ENCODE peak calls at places on chromosome 6, in six cellular contexts. One of them, this sample, is unnamed.

GRCh38 chr6:33621396-33622388 is 570 bp downstream of the ITPR3 start:
- DNase-seq in lower lobe of right lung: peak
- DNase-seq in osteocyte: no peak
- DNase-seq in bronchial epithelial cell: peak
- DNase-seq in pancreas: peak
- DNase-seq in mucosa of descending colon: peak
- DNase-seq in this sample: peak

GRCh38 chr6:169101036-169101805 is 152.4 kb downstream of the THBS2 start:
- DNase-seq in lower lobe of right lung: no peak
- DNase-seq in osteocyte: peak
- DNase-seq in bronchial epithelial cell: no peak
- DNase-seq in pancreas: no peak
- DNase-seq in mucosa of descending colon: no peak
- DNase-seq in this sample: no peak

GRCh38 chr6:12296255-12296573 is 6.1 kb downstream of the EDN1 start:
- DNase-seq in lower lobe of right lung: no peak
- DNase-seq in osteocyte: no peak
- DNase-seq in bronchial epithelial cell: peak
- DNase-seq in pancreas: no peak
- DNase-seq in mucosa of descending colon: peak
- DNase-seq in this sample: no peak

GRCh38 chr6:82954937-82955577 is 110.6 kb downstream of the UBE3D start:
- DNase-seq in lower lobe of right lung: no peak
- DNase-seq in osteocyte: no peak
- DNase-seq in bronchial epithelial cell: peak
- DNase-seq in pancreas: no peak
- DNase-seq in mucosa of descending colon: no peak
- DNase-seq in this sample: no peak

GRCh38 chr6:15425947-15426346 is 180.1 kb downstream of the JARID2 start:
- DNase-seq in lower lobe of right lung: peak
- DNase-seq in osteocyte: no peak
- DNase-seq in bronchial epithelial cell: peak
- DNase-seq in pancreas: no peak
- DNase-seq in mucosa of descending colon: no peak
- DNase-seq in this sample: no peak

GRCh38 chr6:94785514-94785913 is 791.8 kb upstream of the MANEA start:
- DNase-seq in lower lobe of right lung: no peak
- DNase-seq in osteocyte: no peak
- DNase-seq in bronchial epithelial cell: no peak
- DNase-seq in pancreas: no peak
- DNase-seq in mucosa of descending colon: no peak
- DNase-seq in this sample: no peak

GRCh38 chr6:117317261-117317660 is 51.9 kb downstream of the VGLL2 start:
- DNase-seq in lower lobe of right lung: no peak
- DNase-seq in osteocyte: no peak
- DNase-seq in bronchial epithelial cell: peak
- DNase-seq in pancreas: no peak
- DNase-seq in mucosa of descending colon: peak
- DNase-seq in this sample: no peak

GRCh38 chr6:138007014-138007472 is 100.2 kb downstream of the PERP start:
- DNase-seq in lower lobe of right lung: no peak
- DNase-seq in osteocyte: no peak
- DNase-seq in bronchial epithelial cell: peak
- DNase-seq in pancreas: no peak
- DNase-seq in mucosa of descending colon: peak
- DNase-seq in this sample: peak

GRCh38 chr6:107655245-107655644 is 165.3 kb downstream of the SOBP start:
- DNase-seq in lower lobe of right lung: no peak
- DNase-seq in osteocyte: no peak
- DNase-seq in bronchial epithelial cell: no peak
- DNase-seq in pancreas: no peak
- DNase-seq in mucosa of descending colon: no peak
- DNase-seq in this sample: no peak

GRCh38 chr6:160733045-160733646 is 31.1 kb downstream of the PLG start:
- DNase-seq in lower lobe of right lung: no peak
- DNase-seq in osteocyte: no peak
- DNase-seq in bronchial epithelial cell: peak
- DNase-seq in pancreas: peak
- DNase-seq in mucosa of descending colon: peak
- DNase-seq in this sample: peak

GRCh38 chr6:119541132-119541905 is 191.8 kb upstream of the MAN1A1 start:
- DNase-seq in lower lobe of right lung: no peak
- DNase-seq in osteocyte: no peak
- DNase-seq in bronchial epithelial cell: peak
- DNase-seq in pancreas: no peak
- DNase-seq in mucosa of descending colon: no peak
- DNase-seq in this sample: no peak

GRCh38 chr6:159104931-159105330 is 60.1 kb upstream of the TAGAP start:
- DNase-seq in lower lobe of right lung: no peak
- DNase-seq in osteocyte: peak
- DNase-seq in bronchial epithelial cell: peak
- DNase-seq in pancreas: no peak
- DNase-seq in mucosa of descending colon: no peak
- DNase-seq in this sample: no peak

GRCh38 chr6:85747093-85747492 is 104.4 kb upstream of the SYNCRIP start:
- DNase-seq in lower lobe of right lung: no peak
- DNase-seq in osteocyte: no peak
- DNase-seq in bronchial epithelial cell: peak
- DNase-seq in pancreas: no peak
- DNase-seq in mucosa of descending colon: no peak
- DNase-seq in this sample: no peak

DNA sequence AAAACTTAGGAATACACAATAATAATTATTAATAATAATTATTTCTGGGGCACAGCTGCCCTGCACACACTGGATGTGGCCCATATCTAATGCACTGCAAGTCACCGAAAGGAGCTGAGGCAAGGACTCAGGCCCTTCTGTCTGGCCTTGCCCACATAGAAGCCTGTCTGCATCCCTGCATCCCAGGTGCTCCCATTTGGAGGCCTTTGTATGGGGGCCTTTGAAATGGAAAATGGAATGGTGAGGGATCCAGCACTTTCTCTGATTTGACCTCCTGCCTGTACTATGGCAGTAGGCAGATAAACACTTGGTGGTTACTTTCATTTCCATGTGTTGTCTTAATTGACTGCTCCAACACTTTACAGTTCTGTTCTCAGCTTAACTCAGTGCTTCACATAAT is 75.7 kb upstream of the PTCHD4 start:
- DNase-seq in lower lobe of right lung: no peak
- DNase-seq in osteocyte: no peak
- DNase-seq in bronchial epithelial cell: no peak
- DNase-seq in pancreas: no peak
- DNase-seq in mucosa of descending colon: no peak
- DNase-seq in this sample: no peak
- TF ChIP-seq CTCF in lower lobe of right lung: no peak
- TF ChIP-seq CTCF in osteocyte: no peak
- TF ChIP-seq CTCF in bronchial epithelial cell: no peak
- TF ChIP-seq CTCF in pancreas: no peak
- TF ChIP-seq CTCF in mucosa of descending colon: no peak
- TF ChIP-seq CTCF in this sample: no peak

DNA sequence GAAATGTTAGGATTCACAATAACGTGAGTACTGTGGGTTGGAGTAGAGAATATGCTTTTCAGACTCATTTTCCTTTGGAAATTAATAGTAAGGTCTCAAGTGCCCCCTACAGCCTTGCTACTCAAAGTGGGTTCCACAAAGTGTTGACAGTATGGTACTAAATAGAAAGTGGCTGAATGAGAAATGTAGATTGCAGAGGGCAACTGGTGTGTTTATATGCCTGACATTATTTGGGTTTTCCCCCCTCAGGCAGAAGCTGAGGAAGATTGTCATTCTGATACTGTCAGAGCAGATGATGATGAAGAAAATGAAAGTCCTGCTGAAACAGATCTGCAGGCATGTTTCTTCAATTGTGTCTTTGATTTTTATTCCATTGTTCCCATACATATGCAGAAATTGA is 5.6 kb downstream of the FBXO9 start:
- DNase-seq in lower lobe of right lung: no peak
- DNase-seq in osteocyte: no peak
- DNase-seq in bronchial epithelial cell: no peak
- DNase-seq in pancreas: no peak
- DNase-seq in mucosa of descending colon: no peak
- DNase-seq in this sample: no peak
- TF ChIP-seq CTCF in lower lobe of right lung: no peak
- TF ChIP-seq CTCF in osteocyte: peak
- TF ChIP-seq CTCF in bronchial epithelial cell: no peak
- TF ChIP-seq CTCF in pancreas: no peak
- TF ChIP-seq CTCF in mucosa of descending colon: no peak
- TF ChIP-seq CTCF in this sample: no peak

GRCh38 chr6:26031595-26032386 is 55.4 kb upstream of the HFE start:
- DNase-seq in lower lobe of right lung: peak
- DNase-seq in osteocyte: peak
- DNase-seq in bronchial epithelial cell: peak
- DNase-seq in pancreas: peak
- DNase-seq in mucosa of descending colon: peak
- DNase-seq in this sample: peak
- TF ChIP-seq CTCF in lower lobe of right lung: peak
- TF ChIP-seq CTCF in osteocyte: no peak
- TF ChIP-seq CTCF in bronchial epithelial cell: peak
- TF ChIP-seq CTCF in pancreas: no peak
- TF ChIP-seq CTCF in mucosa of descending colon: no peak
- TF ChIP-seq CTCF in this sample: no peak

GRCh38 chr6:111872521-111873177 is 603 bp downstream of the FYN start:
- DNase-seq in lower lobe of right lung: peak
- DNase-seq in osteocyte: no peak
- DNase-seq in bronchial epithelial cell: no peak
- DNase-seq in pancreas: no peak
- DNase-seq in mucosa of descending colon: peak
- DNase-seq in this sample: peak
- TF ChIP-seq CTCF in lower lobe of right lung: no peak
- TF ChIP-seq CTCF in osteocyte: no peak
- TF ChIP-seq CTCF in bronchial epithelial cell: peak
- TF ChIP-seq CTCF in pancreas: no peak
- TF ChIP-seq CTCF in mucosa of descending colon: no peak
- TF ChIP-seq CTCF in this sample: no peak